ENCODE peak calls at places on chromosome 19, in nine cellular contexts. L is NB4, Y is NCI-H2029, Z is fibroblast of the aortic adventitia, Q is hepatic stellate cell, X is fibroblast of lung, R is GM04503, C is T-helper 17 cell, P is mucosa of descending colon. I is an unnamed sample.

GRCh38 chr19:39430675-39431593 is 4.8 kb downstream of the RPS16 start:
- DNase-seq in L (peak), Y (peak), Z (peak), Q (no peak), X (peak), R (no peak), C (peak), P (peak), I (no peak)

GRCh38 chr19:49906879-49907564 is 10.3 kb upstream of the IL4I1 start:
- DNase-seq in L (no peak), Y (no peak), Z (no peak), Q (no peak), X (no peak), R (no peak), C (no peak), P (no peak), I (no peak)

GRCh38 chr19:53671621-53672111 is 39.9 kb downstream of the DPRX start:
- DNase-seq in L (peak), Y (no peak), Z (no peak), Q (no peak), X (no peak), R (no peak), C (no peak), P (no peak), I (no peak)

GRCh38 chr19:10543420-10544241 is at the start of gene ATG4D:
- DNase-seq in L (peak), Y (peak), Z (peak), Q (peak), X (peak), R (no peak), C (peak), P (peak), I (peak)

GRCh38 chr19:35718345-35719041 is 690 bp downstream of the KMT2B start:
- DNase-seq in L (peak), Y (no peak), Z (no peak), Q (peak), X (no peak), R (no peak), C (peak), P (peak), I (peak)

GRCh38 chr19:54804101-54804500 is 691 bp downstream of the KIR2DL4 start:
- DNase-seq in L (no peak), Y (no peak), Z (no peak), Q (no peak), X (no peak), R (no peak), C (no peak), P (no peak), I (no peak)

GRCh38 chr19:11673608-11674041 is 65.1 kb downstream of the ZNF823 start:
- DNase-seq in L (peak), Y (peak), Z (peak), Q (peak), X (peak), R (no peak), C (no peak), P (no peak), I (peak)

GRCh38 chr19:3834349-3835054 is 34.3 kb downstream of the ZFR2 start:
- DNase-seq in L (no peak), Y (no peak), Z (no peak), Q (no peak), X (no peak), R (no peak), C (no peak), P (no peak), I (no peak)

GRCh38 chr19:29372921-29373797 is 152.6 kb upstream of the VSTM2B start:
- DNase-seq in L (no peak), Y (no peak), Z (no peak), Q (no peak), X (no peak), R (no peak), C (no peak), P (no peak), I (no peak)